ENCODE peak calls at places on chromosomes 12 and 14, in seven cellular contexts. Z is lung, Q is DND-41, P is IMR-90, I is cardiac muscle cell, V is K562, B is tibial artery. T is an unnamed sample. For H3K36me3, the result is how much of the 10 kb centered on the place peaks cover.

GRCh38 chr14:91009501-91010152 is 50.8 kb downstream of the RPS6KA5 start:
- DNase-seq in Z (no peak), Q (no peak), P (no peak), I (no peak), V (no peak), B (no peak), T (no peak)

GRCh38 chr14:23953464-23954278 is at the start of gene DHRS4:
- DNase-seq in Z (peak), Q (peak), P (peak), I (peak), V (peak), B (peak), T (peak)

GRCh38 chr12:60259241-60259640 is 663.4 kb downstream of the SLC16A7 start:
- DNase-seq in Z (no peak), Q (no peak), P (no peak), I (no peak), V (no peak), B (no peak), T (peak)

GRCh38 chr12:44654641-44655625 is 221.2 kb downstream of the NELL2 start:
- DNase-seq in Z (no peak), Q (no peak), P (no peak), I (peak), V (no peak), B (no peak), T (no peak)

GRCh38 chr12:1827806-1828805 is 7.7 kb downstream of the LRTM2 start:
- DNase-seq in Z (no peak), Q (no peak), P (no peak), I (no peak), V (no peak), B (no peak), T (no peak)

GRCh38 chr14:50943261-50943942 is 881 bp downstream of the PYGL start:
- DNase-seq in Z (peak), Q (no peak), P (peak), I (peak), V (peak), B (peak), T (peak)

GRCh38 chr14:26841920-26842741 is 244.3 kb upstream of the NOVA1 start:
- DNase-seq in Z (peak), Q (no peak), P (peak), I (peak), V (peak), B (peak), T (peak)

GRCh38 chr12:3223601-3224529 is 146.7 kb downstream of the TSPAN9 start:
- DNase-seq in Z (no peak), Q (no peak), P (no peak), I (peak), V (no peak), B (no peak), T (no peak)

GRCh38 chr14:54901380-54902142 is 1.1 kb downstream of the GCH1 start:
- DNase-seq in Z (no peak), Q (peak), P (no peak), I (no peak), V (no peak), B (peak), T (no peak)

GRCh38 chr14:104891121-104891551 is 26.1 kb downstream of the CEP170B start:
- DNase-seq in Z (no peak), Q (no peak), P (no peak), I (no peak), V (no peak), B (no peak), T (no peak)

GRCh38 chr12:95918194-95918993 is 24.0 kb downstream of the CCDC38 start:
- DNase-seq in Z (peak), Q (peak), P (peak), I (peak), V (peak), B (peak), T (peak)

GRCh38 chr12:47121146-47121545 is 41.4 kb upstream of the AMIGO2 start:
- DNase-seq in Z (no peak), Q (no peak), P (peak), I (no peak), V (no peak), B (no peak), T (peak)

GRCh38 chr14:47302121-47302520 is 373.3 kb downstream of the MDGA2 start:
- DNase-seq in Z (no peak), Q (no peak), P (no peak), I (no peak), V (no peak), B (no peak), T (no peak)

GRCh38 chr12:110600254-110600653 is 13.7 kb upstream of the TCTN1 start:
- DNase-seq in Z (no peak), Q (no peak), P (peak), I (no peak), V (peak), B (no peak), T (peak)

GRCh38 chr14:77849711-77850110 is 49.8 kb downstream of the ADCK1 start:
- DNase-seq in Z (no peak), Q (no peak), P (peak), I (no peak), V (no peak), B (no peak), T (no peak)

GRCh38 chr12:89863968-89864367 is 155.3 kb upstream of the ATP2B1 start:
- DNase-seq in Z (no peak), Q (no peak), P (no peak), I (no peak), V (no peak), B (no peak), T (no peak)

GRCh38 chr14:103115845-103116572 is 7.3 kb upstream of the TNFAIP2 start:
- DNase-seq in Z (no peak), Q (no peak), P (peak), I (no peak), V (no peak), B (no peak), T (peak)

GRCh38 chr14:45526715-45527549 is 273.9 kb upstream of the MIS18BP1 start:
- DNase-seq in Z (no peak), Q (peak), P (no peak), I (peak), V (peak), B (no peak), T (peak)

GRCh38 chr12:45348311-45348710 is 132.4 kb downstream of the ANO6 start:
- DNase-seq in Z (no peak), Q (no peak), P (no peak), I (no peak), V (no peak), B (no peak), T (no peak)

GRCh38 chr14:36988568-36988967 is 183.8 kb downstream of the SLC25A21 start:
- DNase-seq in Z (no peak), Q (no peak), P (peak), I (no peak), V (no peak), B (no peak), T (peak)

GRCh38 chr14:89226789-89227489 is 190.1 kb downstream of the FOXN3 start:
- DNase-seq in Z (no peak), Q (no peak), P (no peak), I (no peak), V (no peak), B (peak), T (no peak)

GRCh38 chr12:124774462-124775167 is 89.0 kb downstream of the SCARB1 start:
- DNase-seq in Z (no peak), Q (peak), P (peak), I (no peak), V (peak), B (no peak), T (peak)

GRCh38 chr12:113397497-113398197 is 6.0 kb downstream of the SDS start:
- DNase-seq in Z (no peak), Q (no peak), P (no peak), I (no peak), V (no peak), B (no peak), T (no peak)

GRCh38 chr12:108060910-108061309 is 68.2 kb upstream of the WSCD2 start:
- DNase-seq in Z (no peak), Q (no peak), P (no peak), I (no peak), V (no peak), B (no peak), T (no peak)

GRCh38 chr12:131290255-131290959 is 336.7 kb downstream of the ADGRD1 start:
- DNase-seq in Z (no peak), Q (no peak), P (no peak), I (no peak), V (no peak), B (no peak), T (no peak)

GRCh38 chr12:114662512-114663177 is 21.3 kb downstream of the TBX3 start:
- DNase-seq in Z (peak), Q (peak), P (peak), I (peak), V (peak), B (peak), T (peak)
- TF ChIP-seq CTCF in Z (peak), Q (peak), P (peak), I (peak), V (peak), B (peak), T (peak)

GRCh38 chr14:96309907-96310330 is 53.2 kb downstream of the ATG2B start:
- DNase-seq in Z (no peak), Q (no peak), P (peak), I (no peak), V (peak), B (no peak), T (no peak)

GRCh38 chr14:96307434-96307833 is 51.4 kb downstream of the BDKRB1 start:
- DNase-seq in Z (no peak), Q (no peak), P (no peak), I (peak), V (no peak), B (no peak), T (no peak)

GRCh38 chr14:96303981-96304380 is 48.0 kb downstream of the BDKRB1 start:
- DNase-seq in Z (no peak), Q (no peak), P (no peak), I (no peak), V (no peak), B (no peak), T (no peak)

GRCh38 chr14:96309128-96309906 is 53.3 kb downstream of the BDKRB1 start:
- DNase-seq in Z (no peak), Q (no peak), P (no peak), I (no peak), V (no peak), B (no peak), T (no peak)

DNA sequence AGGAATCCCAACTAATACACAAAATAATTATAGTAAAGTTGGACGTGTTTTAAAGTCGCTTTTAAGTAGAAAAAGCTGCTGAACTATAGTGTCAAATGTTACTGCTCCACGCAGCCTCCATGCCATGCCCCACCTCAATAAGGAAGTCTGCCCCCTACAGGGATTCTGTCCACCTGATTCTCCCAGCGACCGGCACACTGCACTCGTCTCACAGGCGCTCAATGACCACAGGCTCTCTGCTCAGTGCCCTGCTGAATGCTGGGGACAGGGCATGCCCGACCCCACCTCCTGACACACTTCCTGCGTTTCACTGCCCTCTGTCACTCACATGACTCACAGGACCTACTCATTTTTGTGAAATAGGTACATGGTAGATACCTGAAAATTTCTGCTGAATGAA is 48.9 kb downstream of the BDKRB1 start:
- DNase-seq in Z (no peak), Q (no peak), P (no peak), I (peak), V (peak), B (no peak), T (peak)
- H3K36me3 ChIP-seq in Z (under half), Q (half or more), P (under half), I (half or more), V (under half), B (half or more), T (under half)

DNA sequence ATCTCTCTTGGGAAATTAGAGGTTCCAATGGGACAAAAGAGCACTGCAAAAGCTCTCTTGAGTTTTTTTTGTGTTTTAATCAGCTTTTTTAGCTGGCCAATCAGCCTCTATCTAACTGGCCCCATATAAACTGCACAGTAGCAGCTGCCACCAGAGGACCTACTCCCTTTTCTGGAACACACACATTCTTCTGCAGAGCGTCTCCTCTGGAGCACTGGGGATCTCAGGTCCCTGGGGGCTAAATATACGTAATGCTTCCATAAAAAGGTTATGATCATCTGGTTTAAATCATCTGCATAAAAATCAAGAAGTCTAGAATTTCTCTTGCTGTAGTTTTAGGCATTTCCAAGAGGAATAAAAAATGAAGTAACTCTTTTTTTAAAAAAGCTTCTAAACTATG is 32.3 kb downstream of the TSPAN8 start:
- DNase-seq in Z (no peak), Q (no peak), P (no peak), I (no peak), V (peak), B (no peak), T (no peak)
- TF ChIP-seq CTCF in Z (no peak), Q (no peak), P (no peak), I (peak), V (peak), B (peak), T (no peak)

DNA sequence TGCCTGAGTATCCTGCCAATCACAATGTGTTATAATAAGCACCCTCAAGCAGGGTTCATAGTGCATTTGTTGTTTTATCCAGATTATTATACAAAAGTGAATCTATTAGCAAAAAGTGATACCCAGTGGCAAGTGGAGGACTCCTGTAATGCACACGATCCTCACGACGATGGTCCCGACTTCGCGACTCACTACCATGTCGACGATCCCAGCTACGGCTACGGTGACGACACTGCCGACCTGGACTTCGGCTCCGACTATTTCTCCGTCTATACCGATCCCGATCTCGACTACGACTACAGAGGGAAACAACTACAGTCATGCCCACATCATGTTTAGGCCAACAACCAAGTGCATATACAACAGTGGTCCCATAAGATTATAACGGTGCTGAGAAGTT is 12.9 kb downstream of the RBM23 start:
- DNase-seq in Z (no peak), Q (no peak), P (no peak), I (no peak), V (no peak), B (no peak), T (no peak)
- H3K36me3 ChIP-seq in Z (half or more), Q (half or more), P (half or more), I (half or more), V (half or more), B (half or more), T (under half)

T was measured in bronchial epithelial cell.